ENCODE peak calls at places on chromosomes 16 and 17, in five cellular contexts. T is PC-9; Q is activated CD8-positive, alpha-beta memory T cell treated with anti-CD3 and anti-CD28 coated beads for 48 hours; N is nucleus accumbens; O is NCI-H1417. R is an unnamed sample.

GRCh38 chr17:73722163-73722562 is 77.9 kb upstream of the SDK2 start:
- DNase-seq in T (no peak), Q (no peak), N (no peak), O (peak), R (no peak)

GRCh38 chr17:35947156-35947585 is 3.7 kb upstream of the LYZL6 start:
- DNase-seq in T (no peak), Q (no peak), N (no peak), O (peak), R (peak)

GRCh38 chr16:46621006-46621629 is at the start of gene SHCBP1:
- DNase-seq in T (peak), Q (peak), N (peak), O (peak), R (peak)

GRCh38 chr17:1724869-1725641 is 551 bp downstream of the WDR81 start:
- DNase-seq in T (no peak), Q (no peak), N (no peak), O (no peak), R (no peak)

GRCh38 chr16:66414891-66415290 is 12.2 kb upstream of the BEAN1 start:
- DNase-seq in T (no peak), Q (no peak), N (no peak), O (no peak), R (no peak)

GRCh38 chr16:55830658-55831294 is 2.1 kb downstream of the CES1 start:
- DNase-seq in T (no peak), Q (no peak), N (no peak), O (no peak), R (no peak)

GRCh38 chr16:3781421-3781820 is 64.1 kb upstream of the TRAP1 start:
- DNase-seq in T (no peak), Q (no peak), N (no peak), O (no peak), R (no peak)

GRCh38 chr17:7308625-7309433 is 1.4 kb downstream of the EIF5A start:
- DNase-seq in T (peak), Q (peak), N (peak), O (peak), R (peak)

GRCh38 chr17:42750730-42751356 is 6.0 kb upstream of the EZH1 start:
- DNase-seq in T (no peak), Q (no peak), N (no peak), O (no peak), R (no peak)

GRCh38 chr16:31135535-31136286 is at the start of gene PRSS8:
- DNase-seq in T (peak), Q (no peak), N (no peak), O (no peak), R (no peak)

GRCh38 chr17:69388791-69389442 is 25.6 kb upstream of the MAP2K6 start:
- DNase-seq in T (no peak), Q (no peak), N (no peak), O (no peak), R (no peak)

GRCh38 chr17:205176-205538 is 23.7 kb upstream of the DOC2B start:
- DNase-seq in T (no peak), Q (no peak), N (no peak), O (peak), R (no peak)

GRCh38 chr16:57667526-57668258 is 414 bp upstream of the ADGRG3 start:
- DNase-seq in T (peak), Q (no peak), N (no peak), O (no peak), R (no peak)

GRCh38 chr17:80647746-80648145 is 103.1 kb downstream of the RPTOR start:
- DNase-seq in T (no peak), Q (no peak), N (no peak), O (no peak), R (no peak)

GRCh38 chr17:45160505-45161287 is 979 bp upstream of the HEXIM2 start:
- DNase-seq in T (peak), Q (peak), N (peak), O (peak), R (peak)

GRCh38 chr17:65564793-65565192 is 3.3 kb upstream of the AXIN2 start:
- DNase-seq in T (no peak), Q (no peak), N (no peak), O (peak), R (no peak)

GRCh38 chr16:53094013-53094630 is 39.3 kb downstream of the CHD9 start:
- DNase-seq in T (peak), Q (no peak), N (no peak), O (no peak), R (peak)

GRCh38 chr17:44598329-44598728 is 41.0 kb downstream of the FZD2 start:
- DNase-seq in T (no peak), Q (no peak), N (no peak), O (no peak), R (no peak)

GRCh38 chr17:58541249-58541648 is 26.8 kb upstream of the MTMR4 start:
- DNase-seq in T (no peak), Q (no peak), N (no peak), O (no peak), R (peak)

GRCh38 chr16:52543654-52544053 is 3.3 kb downstream of the TOX3 start:
- DNase-seq in T (no peak), Q (no peak), N (no peak), O (no peak), R (no peak)

GRCh38 chr17:2594657-2595085 is 1.2 kb downstream of the PAFAH1B1 start:
- DNase-seq in T (no peak), Q (peak), N (no peak), O (no peak), R (peak)

GRCh38 chr16:72952404-72953301 is 95.3 kb downstream of the ZFHX3 start:
- DNase-seq in T (no peak), Q (no peak), N (no peak), O (no peak), R (no peak)

GRCh38 chr17:74466785-74467158 is 338 bp downstream of the CD300A start:
- DNase-seq in T (no peak), Q (no peak), N (no peak), O (no peak), R (no peak)

GRCh38 chr17:73343168-73343634 is 31.4 kb upstream of the CDC42EP4 start:
- DNase-seq in T (no peak), Q (no peak), N (peak), O (peak), R (peak)

GRCh38 chr17:19409509-19409908 is 1.5 kb upstream of the RNF112 start:
- DNase-seq in T (peak), Q (no peak), N (no peak), O (no peak), R (peak)

GRCh38 chr16:24906199-24906808 is 60.5 kb downstream of the SLC5A11 start:
- DNase-seq in T (no peak), Q (no peak), N (no peak), O (no peak), R (no peak)

R was measured in pons.